ENCODE peak calls at places on chromosomes 1 and 21, in five cellular contexts. M is putamen, T is NCI-H1930, U is SJSA1, B is T follicular helper cell. D is an unnamed sample.

GRCh38 chr1:59029768-59030167 is 245.9 kb upstream of the JUN start:
- DNase-seq in M (no peak), T (no peak), U (no peak), B (no peak), D (no peak)

GRCh38 chr1:150974580-150975478 is at the start of gene CERS2:
- DNase-seq in M (peak), T (peak), U (peak), B (peak), D (peak)

GRCh38 chr1:39969048-39969447 is 14.1 kb downstream of the MFSD2A start:
- DNase-seq in M (no peak), T (no peak), U (no peak), B (no peak), D (no peak)

GRCh38 chr1:67060811-67061218 is 6.9 kb upstream of the SLC35D1 start:
- DNase-seq in M (no peak), T (no peak), U (peak), B (no peak), D (no peak)

GRCh38 chr1:6490181-6491075 is 1.0 kb downstream of the PLEKHG5 start:
- DNase-seq in M (no peak), T (peak), U (peak), B (no peak), D (no peak)

GRCh38 chr1:58899581-58900271 is 115.9 kb upstream of the JUN start:
- DNase-seq in M (no peak), T (no peak), U (no peak), B (no peak), D (no peak)

GRCh38 chr1:117570988-117571409 is 34.8 kb upstream of the TENT5C start:
- DNase-seq in M (no peak), T (no peak), U (no peak), B (no peak), D (no peak)

GRCh38 chr1:47623174-47623940 is 185.5 kb downstream of the FOXD2 start:
- DNase-seq in M (no peak), T (no peak), U (no peak), B (no peak), D (no peak)

GRCh38 chr1:3000671-3001470 is 20.4 kb upstream of the ACTRT2 start:
- DNase-seq in M (no peak), T (no peak), U (no peak), B (no peak), D (no peak)

GRCh38 chr1:109802136-109802900 is 38.6 kb upstream of the EPS8L3 start:
- DNase-seq in M (no peak), T (no peak), U (no peak), B (peak), D (no peak)

GRCh38 chr1:224435318-224435763 is 744 bp upstream of the WDR26 start:
- DNase-seq in M (no peak), T (no peak), U (peak), B (no peak), D (peak)

GRCh38 chr1:229229721-229230135 is 41.2 kb upstream of the RAB4A start:
- DNase-seq in M (peak), T (no peak), U (no peak), B (no peak), D (peak)

GRCh38 chr1:56550132-56550531 is 29.2 kb downstream of the PLPP3 start:
- DNase-seq in M (peak), T (no peak), U (peak), B (no peak), D (peak)

GRCh38 chr21:31908106-31909031 is 35.5 kb downstream of the HUNK start:
- DNase-seq in M (no peak), T (no peak), U (peak), B (no peak), D (no peak)

GRCh38 chr1:174990382-174990999 is 9.3 kb upstream of the CACYBP start:
- DNase-seq in M (no peak), T (no peak), U (peak), B (no peak), D (peak)

GRCh38 chr1:6041432-6042062 is 4.1 kb upstream of the KCNAB2 start:
- DNase-seq in M (no peak), T (peak), U (no peak), B (no peak), D (no peak)

GRCh38 chr1:91791103-91791502 is 94.8 kb downstream of the TGFBR3 start:
- DNase-seq in M (no peak), T (peak), U (no peak), B (no peak), D (no peak)

GRCh38 chr1:2000432-2000831 is 3.2 kb downstream of the CFAP74 start:
- DNase-seq in M (no peak), T (no peak), U (no peak), B (no peak), D (no peak)

GRCh38 chr21:42063578-42064521 is 7.3 kb upstream of the UMODL1 start:
- DNase-seq in M (no peak), T (no peak), U (no peak), B (peak), D (no peak)

GRCh38 chr1:92085727-92086126 is 5.6 kb downstream of the BTBD8 start:
- DNase-seq in M (no peak), T (no peak), U (no peak), B (no peak), D (no peak)

GRCh38 chr1:201364808-201365105 is 12.7 kb downstream of the TNNT2 start:
- DNase-seq in M (no peak), T (no peak), U (no peak), B (no peak), D (no peak)

GRCh38 chr21:31872452-31873274 is at the start of gene HUNK:
- DNase-seq in M (no peak), T (peak), U (peak), B (no peak), D (no peak)

GRCh38 chr1:36369472-36369871 is 16.3 kb downstream of the STK40 start:
- DNase-seq in M (no peak), T (no peak), U (no peak), B (no peak), D (no peak)

GRCh38 chr1:176177764-176178163 is 29.3 kb downstream of the COP1 start:
- DNase-seq in M (no peak), T (no peak), U (no peak), B (no peak), D (no peak)

GRCh38 chr1:200438911-200439310 is 29.1 kb upstream of the ZNF281 start:
- DNase-seq in M (no peak), T (no peak), U (peak), B (no peak), D (no peak)

GRCh38 chr1:201114245-201115131 is 2.3 kb upstream of the CACNA1S start:
- DNase-seq in M (peak), T (peak), U (peak), B (peak), D (peak)

GRCh38 chr1:86951430-86951829 is 37.0 kb downstream of the HS2ST1 start:
- DNase-seq in M (no peak), T (no peak), U (no peak), B (no peak), D (no peak)

GRCh38 chr1:238088891-238089290 is 198.2 kb upstream of the ZP4 start:
- DNase-seq in M (no peak), T (no peak), U (no peak), B (no peak), D (no peak)

GRCh38 chr1:101207891-101208290 is 28.9 kb upstream of the S1PR1 start:
- DNase-seq in M (peak), T (no peak), U (no peak), B (no peak), D (peak)

GRCh38 chr1:163844393-163844948 is 522.7 kb downstream of the NUF2 start:
- DNase-seq in M (no peak), T (no peak), U (no peak), B (no peak), D (no peak)

GRCh38 chr1:172654535-172654934 is 4.4 kb upstream of the FASLG start:
- DNase-seq in M (no peak), T (no peak), U (no peak), B (no peak), D (no peak)

GRCh38 chr1:87942165-87942564 is 613.5 kb downstream of the LMO4 start:
- DNase-seq in M (no peak), T (no peak), U (no peak), B (no peak), D (no peak)

GRCh38 chr1:183461350-183461749 is 10.9 kb upstream of the SMG7 start:
- DNase-seq in M (no peak), T (no peak), U (no peak), B (no peak), D (no peak)

GRCh38 chr21:31326478-31327247 is 17.4 kb downstream of the TIAM1 start:
- DNase-seq in M (no peak), T (no peak), U (no peak), B (no peak), D (no peak)

GRCh38 chr21:37072239-37072987 is 458 bp downstream of the PIGP start:
- DNase-seq in M (peak), T (peak), U (no peak), B (peak), D (peak)

GRCh38 chr1:96918406-96918805 is 196.8 kb downstream of the PTBP2 start:
- DNase-seq in M (no peak), T (no peak), U (peak), B (no peak), D (no peak)

GRCh38 chr1:31498376-31499040 is 77.8 kb upstream of the TINAGL1 start:
- DNase-seq in M (no peak), T (no peak), U (no peak), B (no peak), D (no peak)